ENCODE peak calls at places on chromosomes 4 and X, in four cellular contexts. One of them, this sample, is unnamed.

GRCh38 chrX:76029385-76029784 is 143.5 kb upstream of the PBDC1 start:
- DNase-seq in erythroblast: no peak
- DNase-seq in body of pancreas: no peak
- DNase-seq in ovary: no peak
- DNase-seq in this sample: no peak

GRCh38 chr4:187175197-187175596 is 451.5 kb upstream of the FAT1 start:
- DNase-seq in erythroblast: no peak
- DNase-seq in body of pancreas: no peak
- DNase-seq in ovary: no peak
- DNase-seq in this sample: no peak

GRCh38 chrX:17987783-17988182 is 126.7 kb upstream of the RAI2 start:
- DNase-seq in erythroblast: no peak
- DNase-seq in body of pancreas: no peak
- DNase-seq in ovary: no peak
- DNase-seq in this sample: no peak

GRCh38 chr4:111937368-111937767 is 207.9 kb upstream of the FAM241A start:
- DNase-seq in erythroblast: peak
- DNase-seq in body of pancreas: no peak
- DNase-seq in ovary: no peak
- DNase-seq in this sample: peak

GRCh38 chr4:90099795-90100194 is 27.4 kb upstream of the CCSER1 start:
- DNase-seq in erythroblast: no peak
- DNase-seq in body of pancreas: no peak
- DNase-seq in ovary: no peak
- DNase-seq in this sample: no peak

GRCh38 chrX:103793541-103793932 is 16.9 kb downstream of the PLP1 start:
- DNase-seq in erythroblast: no peak
- DNase-seq in body of pancreas: no peak
- DNase-seq in ovary: no peak
- DNase-seq in this sample: no peak

GRCh38 chrX:112867570-112867969 is 26.9 kb upstream of the AMOT start:
- DNase-seq in erythroblast: no peak
- DNase-seq in body of pancreas: no peak
- DNase-seq in ovary: no peak
- DNase-seq in this sample: no peak

GRCh38 chrX:154294791-154295580 is at the start of gene TEX28:
- DNase-seq in erythroblast: no peak
- DNase-seq in body of pancreas: no peak
- DNase-seq in ovary: no peak
- DNase-seq in this sample: no peak

GRCh38 chr4:125368684-125369083 is 53.9 kb downstream of the FAT4 start:
- DNase-seq in erythroblast: no peak
- DNase-seq in body of pancreas: no peak
- DNase-seq in ovary: no peak
- DNase-seq in this sample: peak

GRCh38 chr4:142901166-142901662 is 55.1 kb upstream of the INPP4B start:
- DNase-seq in erythroblast: no peak
- DNase-seq in body of pancreas: no peak
- DNase-seq in ovary: no peak
- DNase-seq in this sample: no peak

GRCh38 chr4:77819409-77819835 is 254 bp upstream of the CNOT6L start:
- DNase-seq in erythroblast: peak
- DNase-seq in body of pancreas: no peak
- DNase-seq in ovary: no peak
- DNase-seq in this sample: no peak

GRCh38 chr4:147773261-147774184 is 41.6 kb downstream of the ARHGAP10 start:
- DNase-seq in erythroblast: no peak
- DNase-seq in body of pancreas: peak
- DNase-seq in ovary: no peak
- DNase-seq in this sample: peak

GRCh38 chr4:119632216-119632615 is 3.6 kb upstream of the PDE5A start:
- DNase-seq in erythroblast: no peak
- DNase-seq in body of pancreas: no peak
- DNase-seq in ovary: no peak
- DNase-seq in this sample: no peak

GRCh38 chr4:70705146-70705855 is 16.5 kb upstream of the RUFY3 start:
- DNase-seq in erythroblast: peak
- DNase-seq in body of pancreas: peak
- DNase-seq in ovary: peak
- DNase-seq in this sample: peak

GRCh38 chr4:104940927-104941326 is 205.7 kb upstream of the TET2 start:
- DNase-seq in erythroblast: no peak
- DNase-seq in body of pancreas: no peak
- DNase-seq in ovary: no peak
- DNase-seq in this sample: no peak

GRCh38 chrX:5936438-5936837 is 292.2 kb downstream of the NLGN4X start:
- DNase-seq in erythroblast: no peak
- DNase-seq in body of pancreas: no peak
- DNase-seq in ovary: peak
- DNase-seq in this sample: no peak

GRCh38 chr4:184485279-184485678 is 10.9 kb upstream of the IRF2 start:
- DNase-seq in erythroblast: no peak
- DNase-seq in body of pancreas: no peak
- DNase-seq in ovary: no peak
- DNase-seq in this sample: no peak

GRCh38 chr4:120870279-120870673 is 52.2 kb downstream of the PRDM5 start:
- DNase-seq in erythroblast: no peak
- DNase-seq in body of pancreas: peak
- DNase-seq in ovary: no peak
- DNase-seq in this sample: no peak

GRCh38 chr4:67452100-67452887 is 93.0 kb downstream of the CENPC start:
- DNase-seq in erythroblast: no peak
- DNase-seq in body of pancreas: no peak
- DNase-seq in ovary: no peak
- DNase-seq in this sample: no peak

GRCh38 chr4:337932-338758 is 531 bp downstream of the ZNF141 start:
- DNase-seq in erythroblast: peak
- DNase-seq in body of pancreas: peak
- DNase-seq in ovary: peak
- DNase-seq in this sample: no peak

GRCh38 chr4:44684648-44685047 is 6.4 kb downstream of the GUF1 start:
- DNase-seq in erythroblast: no peak
- DNase-seq in body of pancreas: no peak
- DNase-seq in ovary: no peak
- DNase-seq in this sample: no peak

GRCh38 chr4:128565565-128566186 is 243.8 kb upstream of the JADE1 start:
- DNase-seq in erythroblast: peak
- DNase-seq in body of pancreas: peak
- DNase-seq in ovary: peak
- DNase-seq in this sample: peak

GRCh38 chr4:13535708-13536361 is 8.5 kb downstream of the NKX3-2 start:
- DNase-seq in erythroblast: no peak
- DNase-seq in body of pancreas: no peak
- DNase-seq in ovary: no peak
- DNase-seq in this sample: no peak

GRCh38 chr4:22014222-22014741 is 65.7 kb upstream of the KCNIP4 start:
- DNase-seq in erythroblast: no peak
- DNase-seq in body of pancreas: no peak
- DNase-seq in ovary: no peak
- DNase-seq in this sample: no peak

GRCh38 chr4:184595430-184595829 is 53.8 kb downstream of the CASP3 start:
- DNase-seq in erythroblast: no peak
- DNase-seq in body of pancreas: no peak
- DNase-seq in ovary: no peak
- DNase-seq in this sample: no peak

GRCh38 chr4:113260671-113261070 is 211.2 kb downstream of the ANK2 start:
- DNase-seq in erythroblast: no peak
- DNase-seq in body of pancreas: no peak
- DNase-seq in ovary: no peak
- DNase-seq in this sample: no peak

GRCh38 chr4:56086073-56086521 is 137.4 kb downstream of the CEP135 start:
- DNase-seq in erythroblast: no peak
- DNase-seq in body of pancreas: no peak
- DNase-seq in ovary: no peak
- DNase-seq in this sample: no peak

GRCh38 chr4:3340038-3340702 is 47.3 kb downstream of the RGS12 start:
- DNase-seq in erythroblast: no peak
- DNase-seq in body of pancreas: no peak
- DNase-seq in ovary: no peak
- DNase-seq in this sample: no peak

GRCh38 chr4:102826890-102827673 is at the start of gene UBE2D3:
- DNase-seq in erythroblast: peak
- DNase-seq in body of pancreas: peak
- DNase-seq in ovary: peak
- DNase-seq in this sample: peak

GRCh38 chr4:102826105-102826889 is 1.1 kb downstream of the UBE2D3 start:
- DNase-seq in erythroblast: no peak
- DNase-seq in body of pancreas: no peak
- DNase-seq in ovary: no peak
- DNase-seq in this sample: no peak

GRCh38 chr4:102823897-102824296 is 3.5 kb downstream of the UBE2D3 start:
- DNase-seq in erythroblast: no peak
- DNase-seq in body of pancreas: no peak
- DNase-seq in ovary: no peak
- DNase-seq in this sample: no peak

GRCh38 chr4:102824398-102824797 is 3.0 kb downstream of the UBE2D3 start:
- DNase-seq in erythroblast: no peak
- DNase-seq in body of pancreas: no peak
- DNase-seq in ovary: no peak
- DNase-seq in this sample: no peak

GRCh38 chr4:102825261-102826071 is 1.9 kb downstream of the UBE2D3 start:
- DNase-seq in erythroblast: peak
- DNase-seq in body of pancreas: peak
- DNase-seq in ovary: peak
- DNase-seq in this sample: peak
- TF ChIP-seq POLR2A in erythroblast: peak
- TF ChIP-seq POLR2A in body of pancreas: peak
- TF ChIP-seq POLR2A in ovary: peak
- TF ChIP-seq POLR2A in this sample: no peak

GRCh38 chr4:107930821-107931774 is at the start of gene CYP2U1:
- DNase-seq in erythroblast: peak
- DNase-seq in body of pancreas: peak
- DNase-seq in ovary: peak
- DNase-seq in this sample: peak
- TF ChIP-seq POLR2A in erythroblast: no peak
- TF ChIP-seq POLR2A in body of pancreas: peak
- TF ChIP-seq POLR2A in ovary: peak
- TF ChIP-seq POLR2A in this sample: no peak

DNA sequence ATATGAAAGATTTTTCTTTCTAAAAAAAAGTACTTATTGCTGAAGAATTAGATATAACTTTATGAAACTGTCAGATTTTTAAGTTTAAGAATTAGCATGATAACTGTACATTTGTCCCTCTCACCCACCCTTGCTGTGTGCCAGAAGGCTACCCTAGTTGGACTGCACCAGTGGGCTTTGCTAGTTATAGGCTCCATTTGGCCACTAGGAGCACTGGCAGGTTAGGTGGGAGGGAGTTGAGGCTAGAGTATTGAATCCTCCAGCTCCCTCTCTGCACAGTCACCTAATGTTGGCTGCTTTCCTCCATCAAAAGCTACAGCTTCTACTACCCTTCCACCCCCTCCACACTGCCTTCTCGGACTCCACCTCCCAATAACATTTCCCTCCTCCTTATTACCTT is 84.2 kb downstream of the TASL start:
- DNase-seq in erythroblast: no peak
- DNase-seq in body of pancreas: no peak
- DNase-seq in ovary: no peak
- DNase-seq in this sample: no peak
- TF ChIP-seq POLR2A in erythroblast: no peak
- TF ChIP-seq POLR2A in body of pancreas: no peak
- TF ChIP-seq POLR2A in ovary: no peak
- TF ChIP-seq POLR2A in this sample: no peak

GRCh38 chrX:41922125-41922521 is 1.2 kb downstream of the CASK start:
- DNase-seq in erythroblast: no peak
- DNase-seq in body of pancreas: no peak
- DNase-seq in ovary: no peak
- DNase-seq in this sample: peak

GRCh38 chrX:41923925-41924693 is 755 bp upstream of the CASK start:
- DNase-seq in erythroblast: peak
- DNase-seq in body of pancreas: peak
- DNase-seq in ovary: no peak
- DNase-seq in this sample: peak

GRCh38 chrX:41921492-41922124 is 1.7 kb downstream of the CASK start:
- DNase-seq in erythroblast: peak
- DNase-seq in body of pancreas: no peak
- DNase-seq in ovary: no peak
- DNase-seq in this sample: peak

GRCh38 chrX:41922694-41923171 is 621 bp downstream of the CASK start:
- DNase-seq in erythroblast: peak
- DNase-seq in body of pancreas: peak
- DNase-seq in ovary: peak
- DNase-seq in this sample: peak

GRCh38 chrX:41923257-41923924 is at the start of gene CASK:
- DNase-seq in erythroblast: peak
- DNase-seq in body of pancreas: peak
- DNase-seq in ovary: peak
- DNase-seq in this sample: peak
- TF ChIP-seq POLR2A in erythroblast: peak
- TF ChIP-seq POLR2A in body of pancreas: peak
- TF ChIP-seq POLR2A in ovary: peak
- TF ChIP-seq POLR2A in this sample: no peak

GRCh38 chr4:10203851-10204250 is 87.3 kb upstream of the WDR1 start:
- DNase-seq in erythroblast: no peak
- DNase-seq in body of pancreas: no peak
- DNase-seq in ovary: no peak
- DNase-seq in this sample: no peak

GRCh38 chr4:10201356-10202223 is 85.0 kb upstream of the WDR1 start:
- DNase-seq in erythroblast: no peak
- DNase-seq in body of pancreas: no peak
- DNase-seq in ovary: no peak
- DNase-seq in this sample: no peak

GRCh38 chr4:10198365-10198764 is 81.8 kb upstream of the WDR1 start:
- DNase-seq in erythroblast: no peak
- DNase-seq in body of pancreas: no peak
- DNase-seq in ovary: no peak
- DNase-seq in this sample: no peak

GRCh38 chr4:10197952-10198351 is 81.4 kb upstream of the WDR1 start:
- DNase-seq in erythroblast: no peak
- DNase-seq in body of pancreas: no peak
- DNase-seq in ovary: no peak
- DNase-seq in this sample: no peak

GRCh38 chr4:10200869-10201268 is 84.3 kb upstream of the WDR1 start:
- DNase-seq in erythroblast: peak
- DNase-seq in body of pancreas: no peak
- DNase-seq in ovary: no peak
- DNase-seq in this sample: no peak
- TF ChIP-seq POLR2A in erythroblast: peak
- TF ChIP-seq POLR2A in body of pancreas: no peak
- TF ChIP-seq POLR2A in ovary: no peak
- TF ChIP-seq POLR2A in this sample: no peak

GRCh38 chr4:154606728-154607723 is 5.4 kb downstream of the FGG start:
- DNase-seq in erythroblast: no peak
- DNase-seq in body of pancreas: no peak
- DNase-seq in ovary: no peak
- DNase-seq in this sample: no peak

GRCh38 chr4:154602404-154603020 is 9.9 kb downstream of the FGG start:
- DNase-seq in erythroblast: no peak
- DNase-seq in body of pancreas: no peak
- DNase-seq in ovary: no peak
- DNase-seq in this sample: no peak

GRCh38 chr4:154604696-154605200 is 7.7 kb downstream of the FGG start:
- DNase-seq in erythroblast: no peak
- DNase-seq in body of pancreas: no peak
- DNase-seq in ovary: no peak
- DNase-seq in this sample: no peak

GRCh38 chr4:154597798-154598774 is 7.5 kb upstream of the FGA start:
- DNase-seq in erythroblast: no peak
- DNase-seq in body of pancreas: no peak
- DNase-seq in ovary: no peak
- DNase-seq in this sample: no peak

GRCh38 chr4:154603033-154603943 is 9.2 kb downstream of the FGG start:
- DNase-seq in erythroblast: no peak
- DNase-seq in body of pancreas: no peak
- DNase-seq in ovary: no peak
- DNase-seq in this sample: no peak
- TF ChIP-seq POLR2A in erythroblast: no peak
- TF ChIP-seq POLR2A in body of pancreas: no peak
- TF ChIP-seq POLR2A in ovary: no peak
- TF ChIP-seq POLR2A in this sample: no peak

This sample was measured in endothelial cell of umbilical vein.